ENCODE peak calls at places on chromosomes 5 and 9, in six cellular contexts. J is ovary, K is neural progenitor cell, Z is colonic mucosa, Q is lower lobe of right lung, T is tibial artery. L is an unnamed sample.

GRCh38 chr5:96142786-96143434 is 181.3 kb upstream of the ELL2 start:
- DNase-seq in J (no peak), K (no peak), Z (no peak), Q (no peak), T (no peak), L (no peak)

GRCh38 chr9:17900604-17901003 is 321.7 kb downstream of the SH3GL2 start:
- DNase-seq in J (no peak), K (no peak), Z (no peak), Q (no peak), T (no peak), L (no peak)

GRCh38 chr5:126576974-126577373 is 18.0 kb downstream of the ALDH7A1 start:
- DNase-seq in J (no peak), K (no peak), Z (no peak), Q (no peak), T (no peak), L (no peak)

GRCh38 chr5:116394186-116394867 is 180.3 kb downstream of the SEMA6A start:
- DNase-seq in J (no peak), K (no peak), Z (no peak), Q (no peak), T (no peak), L (no peak)

GRCh38 chr5:175288048-175288621 is 155.8 kb downstream of the DRD1 start:
- DNase-seq in J (no peak), K (no peak), Z (no peak), Q (no peak), T (no peak), L (no peak)

GRCh38 chr9:97873877-97874276 is 20.9 kb downstream of the FOXE1 start:
- DNase-seq in J (no peak), K (no peak), Z (no peak), Q (no peak), T (no peak), L (no peak)

GRCh38 chr5:112799661-112800060 is 61.4 kb upstream of the SRP19 start:
- DNase-seq in J (no peak), K (no peak), Z (no peak), Q (no peak), T (no peak), L (no peak)

GRCh38 chr5:32473072-32473471 is 28.5 kb upstream of the ZFR start:
- DNase-seq in J (no peak), K (no peak), Z (no peak), Q (no peak), T (no peak), L (no peak)

GRCh38 chr5:163437309-163438182 is at the start of gene CCNG1:
- DNase-seq in J (peak; percentile 93), K (peak; percentile 99), Z (peak; percentile 97), Q (peak; percentile 96), T (peak; percentile 96), L (peak; percentile 98)

GRCh38 chr5:172958268-172959046 is 767 bp upstream of the RPL26L1 start:
- DNase-seq in J (peak; percentile 79), K (peak; percentile 87), Z (peak; percentile 79), Q (peak; percentile 82), T (peak; percentile 59), L (peak; percentile 86)

GRCh38 chr5:81850494-81850893 is 99.6 kb upstream of the SSBP2 start:
- DNase-seq in J (no peak), K (no peak), Z (no peak), Q (no peak), T (peak; percentile 22), L (no peak)

GRCh38 chr5:72369301-72370079 is 49.3 kb downstream of the PTCD2 start:
- DNase-seq in J (no peak), K (no peak), Z (no peak), Q (no peak), T (no peak), L (no peak)

GRCh38 chr9:129835128-129835859 is at the start of the genes C9orf78 and USP20:
- DNase-seq in J (peak; percentile 98), K (peak; percentile 100), Z (peak; percentile 98), Q (peak; percentile 97), T (peak; percentile 96), L (peak; percentile 99)

GRCh38 chr5:127101533-127101932 is 28.2 kb upstream of the C5orf63 start:
- DNase-seq in J (no peak), K (no peak), Z (no peak), Q (no peak), T (no peak), L (no peak)

GRCh38 chr5:173745123-173745522 is 128.7 kb upstream of the BOD1 start:
- DNase-seq in J (no peak), K (no peak), Z (no peak), Q (no peak), T (no peak), L (peak; percentile 86)

GRCh38 chr5:4905674-4906528 is 234.2 kb upstream of the ADAMTS16 start:
- DNase-seq in J (peak; percentile 78), K (peak; percentile 24), Z (peak; percentile 25), Q (no peak), T (peak; percentile 49), L (no peak)

GRCh38 chr9:71896762-71897161 is 14.2 kb downstream of the ABHD17B start:
- DNase-seq in J (no peak), K (no peak), Z (no peak), Q (no peak), T (no peak), L (no peak)

GRCh38 chr9:134644715-134645606 is 3.4 kb downstream of the COL5A1 start:
- DNase-seq in J (peak; percentile 90), K (peak; percentile 48), Z (peak; percentile 63), Q (no peak), T (peak; percentile 85), L (no peak)

GRCh38 chr5:83354958-83355357 is 116.6 kb upstream of the VCAN start:
- DNase-seq in J (no peak), K (peak; percentile 77), Z (no peak), Q (no peak), T (no peak), L (no peak)

GRCh38 chr9:96232539-96233241 is 69.3 kb downstream of the HSD17B3 start:
- DNase-seq in J (peak; percentile 69), K (peak; percentile 60), Z (peak; percentile 43), Q (no peak), T (peak; percentile 78), L (no peak)

GRCh38 chr9:104875897-104876296 is 52.1 kb downstream of the ABCA1 start:
- DNase-seq in J (no peak), K (no peak), Z (no peak), Q (no peak), T (no peak), L (no peak)

GRCh38 chr9:22232971-22233370 is 213.7 kb upstream of the DMRTA1 start:
- DNase-seq in J (no peak), K (no peak), Z (no peak), Q (no peak), T (no peak), L (no peak)

GRCh38 chr5:78647838-78648358 is 674 bp downstream of the LHFPL2 start:
- DNase-seq in J (peak; percentile 76), K (peak; percentile 78), Z (peak; percentile 62), Q (peak; percentile 65), T (peak; percentile 55), L (peak; percentile 70)

GRCh38 chr9:98410185-98410697 is 154.8 kb upstream of the TBC1D2 start:
- DNase-seq in J (no peak), K (peak; percentile 66), Z (no peak), Q (no peak), T (no peak), L (no peak)

GRCh38 chr9:109401169-109401989 is 80.5 kb upstream of the EPB41L4B start:
- DNase-seq in J (peak; percentile 32), K (peak; percentile 89), Z (peak; percentile 64), Q (peak; percentile 59), T (no peak), L (peak; percentile 71)

GRCh38 chr5:81820315-81820636 is 69.4 kb upstream of the SSBP2 start:
- DNase-seq in J (no peak), K (no peak), Z (no peak), Q (no peak), T (no peak), L (no peak)

GRCh38 chr9:9893837-9894236 is 719.0 kb downstream of the PTPRD start:
- DNase-seq in J (no peak), K (no peak), Z (no peak), Q (no peak), T (no peak), L (no peak)

GRCh38 chr9:10045598-10045997 is 567.2 kb downstream of the PTPRD start:
- DNase-seq in J (no peak), K (no peak), Z (no peak), Q (no peak), T (no peak), L (no peak)

DNA sequence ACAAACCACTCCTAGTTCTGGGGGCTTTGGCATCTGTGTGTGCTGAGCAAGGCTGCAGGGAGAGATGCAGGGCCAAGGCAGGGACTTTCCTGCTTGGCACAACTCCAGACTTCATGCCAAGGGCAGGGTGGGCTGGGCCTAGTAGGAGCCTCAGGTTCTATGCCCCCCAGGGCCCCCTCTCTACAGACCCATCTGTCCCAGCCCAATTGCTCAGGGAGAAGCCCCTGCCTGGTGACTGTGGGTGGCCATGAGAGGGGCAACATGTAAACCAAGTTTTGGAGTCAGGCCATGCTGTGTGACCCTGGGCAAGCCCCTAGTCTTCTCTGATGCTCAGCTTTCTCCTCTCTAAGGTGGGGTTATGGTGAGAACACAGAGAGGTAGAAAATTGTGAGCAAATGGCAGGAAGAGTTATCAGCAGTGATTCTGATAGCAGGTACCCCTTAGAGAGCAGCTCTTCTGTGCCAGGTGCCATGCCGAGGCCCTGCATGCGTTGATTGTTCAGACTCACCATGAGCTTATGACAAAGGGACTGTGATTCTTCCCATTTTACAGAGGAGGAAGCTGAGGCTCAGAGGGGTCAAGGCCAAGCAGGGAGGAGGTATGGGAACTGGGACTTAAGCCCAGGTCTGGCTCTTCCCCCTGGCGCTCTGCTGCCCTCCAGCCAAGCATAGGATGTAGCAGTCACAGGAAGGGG is 5.2 kb downstream of the OLFML2A start:
- DNase-seq in J (no peak), K (no peak), Z (no peak), Q (no peak), T (no peak), L (peak; percentile 5)
- H3K27ac ChIP-seq in J (no peak overlapping the region), K (no peak overlapping the region), Z (no peak overlapping the region), Q (peak overlapping the region; percentile 36), T (no peak overlapping the region), L (no peak overlapping the region)

GRCh38 chr5:9617739-9618504 is 12.2 kb downstream of the TAS2R1 start:
- DNase-seq in J (no peak), K (no peak), Z (no peak), Q (no peak), T (no peak), L (no peak)

GRCh38 chr5:9621379-9621903 is 8.7 kb downstream of the TAS2R1 start:
- DNase-seq in J (no peak), K (peak; percentile 54), Z (no peak), Q (no peak), T (no peak), L (no peak)

GRCh38 chr5:9622891-9623547 is 7.1 kb downstream of the TAS2R1 start:
- DNase-seq in J (no peak), K (peak; percentile 56), Z (no peak), Q (no peak), T (no peak), L (no peak)

GRCh38 chr5:9617191-9617590 is 13.0 kb downstream of the TAS2R1 start:
- DNase-seq in J (no peak), K (peak; percentile 64), Z (no peak), Q (no peak), T (no peak), L (no peak)

GRCh38 chr5:9619331-9620092 is 10.6 kb downstream of the TAS2R1 start:
- DNase-seq in J (no peak), K (no peak), Z (no peak), Q (no peak), T (no peak), L (no peak)
- H3K4me1 ChIP-seq in J (peaks cover 1% of the 10 kb centered on the region), K (peaks cover 41% of the 10 kb centered on the region), Z (no peaks in the 10 kb centered on the region), Q (no peaks in the 10 kb centered on the region), T (peaks cover 41% of the 10 kb centered on the region), L (no peaks in the 10 kb centered on the region)

GRCh38 chr5:1245901-1246576 is 20.9 kb downstream of the SLC6A18 start:
- DNase-seq in J (no peak), K (no peak), Z (no peak), Q (no peak), T (no peak), L (no peak)
- H3K9me3 ChIP-seq in J (no peaks in the 10 kb centered on the region), K (no peaks in the 10 kb centered on the region), Z (no peaks in the 10 kb centered on the region), Q (no peaks in the 10 kb centered on the region), T (no peaks in the 10 kb centered on the region), L (no peaks in the 10 kb centered on the region)

GRCh38 chr5:16430349-16431089 is 35.1 kb downstream of the ZNF622 start:
- DNase-seq in J (no peak), K (no peak), Z (no peak), Q (no peak), T (no peak), L (no peak)
- H3K27ac ChIP-seq in J (no peak overlapping the region), K (no peak overlapping the region), Z (no peak overlapping the region), Q (no peak overlapping the region), T (no peak overlapping the region), L (no peak overlapping the region)